ENCODE peak calls at places on chromosomes 1 and 21, in ten cellular contexts. F is AG09309; W is 8988T; X is BJ; O is activated CD4-positive, CD25-positive, alpha-beta regulatory T cell treated with anti-CD3 and anti-CD28 coated beads, Interleukin-2, amount 50 U/mL, for 16 hours; Y is WTC11; D is activated CD8-positive, alpha-beta memory T cell treated with anti-CD3 and anti-CD28 coated beads for 48 hours; K is hepatic stellate cell; S is fibroblast of the aortic adventitia; M is T follicular helper cell. C is an unnamed sample.

GRCh38 chr1:184030433-184031126 is 6.9 kb downstream of the COLGALT2 start:
- DNase-seq in F (no peak), W (no peak), X (no peak), O (no peak), Y (no peak), D (no peak), K (no peak), S (no peak), M (no peak), C (no peak)

GRCh38 chr1:39608906-39609305 is 30.5 kb downstream of the HEYL start:
- DNase-seq in F (no peak), W (no peak), X (no peak), O (no peak), Y (no peak), D (no peak), K (no peak), S (no peak), M (no peak), C (no peak)

GRCh38 chr1:56626546-56626945 is 18.6 kb upstream of the PRKAA2 start:
- DNase-seq in F (peak; percentile 35), W (no peak), X (peak; percentile 46), O (no peak), Y (no peak), D (no peak), K (peak; percentile 21), S (peak; percentile 43), M (no peak), C (no peak)

GRCh38 chr1:51648180-51649109 is 31.6 kb downstream of the OSBPL9 start:
- DNase-seq in F (peak; percentile 66), W (no peak), X (no peak), O (no peak), Y (no peak), D (no peak), K (peak; percentile 50), S (peak; percentile 90), M (no peak), C (peak; percentile 57)

GRCh38 chr21:39799178-39799577 is 54.2 kb downstream of the IGSF5 start:
- DNase-seq in F (no peak), W (no peak), X (no peak), O (no peak), Y (no peak), D (no peak), K (no peak), S (no peak), M (no peak), C (no peak)

GRCh38 chr1:38790422-38791212 is 69.0 kb downstream of the RRAGC start:
- DNase-seq in F (no peak), W (no peak), X (no peak), O (no peak), Y (no peak), D (no peak), K (no peak), S (no peak), M (no peak), C (no peak)

GRCh38 chr1:149884433-149885363 is 14.7 kb upstream of the BOLA1 start:
- DNase-seq in F (no peak), W (no peak), X (no peak), O (no peak), Y (no peak), D (no peak), K (no peak), S (peak; percentile 34), M (no peak), C (no peak)

GRCh38 chr1:199931666-199932377 is 95.7 kb upstream of the NR5A2 start:
- DNase-seq in F (no peak), W (no peak), X (no peak), O (no peak), Y (no peak), D (no peak), K (no peak), S (peak; percentile 18), M (no peak), C (peak; percentile 67)

GRCh38 chr1:1429671-1430073 is 5.8 kb upstream of the VWA1 start:
- DNase-seq in F (no peak), W (no peak), X (no peak), O (no peak), Y (no peak), D (no peak), K (peak; percentile 83), S (peak; percentile 21), M (no peak), C (no peak)

GRCh38 chr1:157045251-157046218 is at the start of gene ARHGEF11:
- DNase-seq in F (peak; percentile 35), W (peak; percentile 84), X (peak; percentile 49), O (no peak), Y (peak; percentile 91), D (peak; percentile 3), K (peak; percentile 85), S (peak; percentile 80), M (no peak), C (peak; percentile 89)

GRCh38 chr1:23611601-23612327 is 52.5 kb upstream of the ID3 start:
- DNase-seq in F (no peak), W (no peak), X (no peak), O (no peak), Y (no peak), D (no peak), K (no peak), S (no peak), M (peak; percentile 29), C (no peak)

GRCh38 chr1:20233394-20233793 is 47.1 kb upstream of the PLA2G2C start:
- DNase-seq in F (no peak), W (no peak), X (no peak), O (no peak), Y (no peak), D (no peak), K (peak; percentile 24), S (peak; percentile 34), M (no peak), C (no peak)

GRCh38 chr1:5297199-5297877 is 642.9 kb downstream of the AJAP1 start:
- DNase-seq in F (no peak), W (no peak), X (no peak), O (no peak), Y (no peak), D (no peak), K (no peak), S (no peak), M (no peak), C (no peak)

GRCh38 chr1:109615879-109616278 is 3.5 kb downstream of the GNAT2 start:
- DNase-seq in F (no peak), W (no peak), X (no peak), O (no peak), Y (no peak), D (no peak), K (no peak), S (no peak), M (no peak), C (no peak)

GRCh38 chr1:36971832-36972231 is 62.5 kb downstream of the GRIK3 start:
- DNase-seq in F (no peak), W (no peak), X (no peak), O (no peak), Y (no peak), D (no peak), K (no peak), S (no peak), M (no peak), C (no peak)

GRCh38 chr1:67853704-67854103 is 20.4 kb upstream of the GNG12 start:
- DNase-seq in F (peak; percentile 57), W (no peak), X (no peak), O (no peak), Y (peak; percentile 95), D (no peak), K (peak; percentile 54), S (peak; percentile 85), M (no peak), C (peak; percentile 33)

GRCh38 chr1:199399996-199400714 is 627.4 kb upstream of the NR5A2 start:
- DNase-seq in F (no peak), W (no peak), X (no peak), O (no peak), Y (no peak), D (no peak), K (no peak), S (no peak), M (no peak), C (no peak)

GRCh38 chr1:18344755-18345154 is 136.0 kb upstream of the KLHDC7A start:
- DNase-seq in F (no peak), W (no peak), X (no peak), O (no peak), Y (no peak), D (no peak), K (no peak), S (no peak), M (no peak), C (no peak)

GRCh38 chr1:93963585-93963984 is 54.4 kb upstream of the GCLM start:
- DNase-seq in F (no peak), W (no peak), X (no peak), O (no peak), Y (no peak), D (no peak), K (no peak), S (peak; percentile 86), M (no peak), C (no peak)

GRCh38 chr21:37530901-37531351 is 164.4 kb downstream of the DYRK1A start:
- DNase-seq in F (no peak), W (no peak), X (no peak), O (no peak), Y (no peak), D (no peak), K (no peak), S (no peak), M (no peak), C (no peak)

GRCh38 chr1:204426035-204426436 is 14.4 kb upstream of the PPP1R15B start:
- DNase-seq in F (no peak), W (no peak), X (no peak), O (no peak), Y (no peak), D (no peak), K (no peak), S (peak; percentile 82), M (no peak), C (no peak)

GRCh38 chr1:178501705-178502329 is 5.1 kb upstream of the CLEC20A start:
- DNase-seq in F (no peak), W (peak; percentile 72), X (no peak), O (no peak), Y (peak; percentile 92), D (peak; percentile 57), K (peak; percentile 85), S (peak; percentile 75), M (peak; percentile 4), C (peak; percentile 61)

GRCh38 chr1:193662030-193662429 is 475.6 kb upstream of the B3GALT2 start:
- DNase-seq in F (no peak), W (no peak), X (no peak), O (no peak), Y (no peak), D (no peak), K (no peak), S (no peak), M (no peak), C (no peak)

GRCh38 chr1:25063591-25064416 is 133.7 kb upstream of the RUNX3 start:
- DNase-seq in F (no peak), W (no peak), X (no peak), O (no peak), Y (no peak), D (no peak), K (no peak), S (no peak), M (no peak), C (peak; percentile 2)

GRCh38 chr21:32249551-32250280 is 29.1 kb downstream of the MIS18A start:
- DNase-seq in F (no peak), W (no peak), X (no peak), O (no peak), Y (no peak), D (no peak), K (no peak), S (no peak), M (no peak), C (no peak)

GRCh38 chr21:46183910-46184624 is at the start of gene SPATC1L:
- DNase-seq in F (peak; percentile 24), W (no peak), X (no peak), O (no peak), Y (peak; percentile 69), D (no peak), K (peak; percentile 74), S (peak; percentile 91), M (no peak), C (no peak)

GRCh38 chr1:8423702-8424538 is 106.0 kb downstream of the SLC45A1 start:
- DNase-seq in F (no peak), W (peak; percentile 64), X (no peak), O (no peak), Y (peak; percentile 75), D (no peak), K (peak; percentile 57), S (peak; percentile 54), M (peak; percentile 17), C (peak; percentile 39)

GRCh38 chr1:178037510-178038253 is 56.2 kb upstream of the RASAL2 start:
- DNase-seq in F (no peak), W (peak; percentile 93), X (no peak), O (no peak), Y (peak; percentile 85), D (no peak), K (peak; percentile 84), S (peak; percentile 75), M (no peak), C (peak; percentile 85)

C was measured in LoVo.